ENCODE peak calls at places on chromosomes 13 and 19, in five cellular contexts. One of them, this sample, is unnamed.

GRCh38 chr13:101915333-101915732 is 462.9 kb downstream of the ITGBL1 start:
- DNase-seq in iris pigment epithelial cell: no peak
- DNase-seq in NCI-H1092 treated with DMSO at 0.1 percent for 48 hours: peak; percentile 98
- DNase-seq in lower leg skin: no peak
- DNase-seq in NCI-H510A: no peak
- DNase-seq in this sample: no peak

GRCh38 chr19:47418595-47419036 is 711 bp downstream of the MEIS3 start:
- DNase-seq in NCI-H1092 treated with DMSO at 0.1 percent for 48 hours: no peak
- DNase-seq in iris pigment epithelial cell: no peak
- DNase-seq in NCI-H510A: no peak
- DNase-seq in lower leg skin: no peak
- DNase-seq in this sample: no peak

GRCh38 chr19:48196321-48196761 is 25.9 kb downstream of the ZSWIM9 start:
- DNase-seq in NCI-H510A: no peak
- DNase-seq in iris pigment epithelial cell: no peak
- DNase-seq in lower leg skin: no peak
- DNase-seq in NCI-H1092 treated with DMSO at 0.1 percent for 48 hours: no peak
- DNase-seq in this sample: no peak

GRCh38 chr19:14089412-14089661 is 1.2 kb downstream of the SAMD1 start:
- DNase-seq in NCI-H1092 treated with DMSO at 0.1 percent for 48 hours: no peak
- DNase-seq in lower leg skin: no peak
- DNase-seq in iris pigment epithelial cell: peak; percentile 28
- DNase-seq in NCI-H510A: no peak
- DNase-seq in this sample: no peak

GRCh38 chr13:36965767-36966166 is 33.4 kb downstream of the ALG5 start:
- DNase-seq in NCI-H510A: no peak
- DNase-seq in iris pigment epithelial cell: peak; percentile 98
- DNase-seq in lower leg skin: no peak
- DNase-seq in NCI-H1092 treated with DMSO at 0.1 percent for 48 hours: no peak
- DNase-seq in this sample: peak; percentile 97

GRCh38 chr13:98930014-98930625 is 47.7 kb downstream of the DOCK9 start:
- DNase-seq in iris pigment epithelial cell: no peak
- DNase-seq in lower leg skin: no peak
- DNase-seq in NCI-H510A: peak; percentile 27
- DNase-seq in NCI-H1092 treated with DMSO at 0.1 percent for 48 hours: no peak
- DNase-seq in this sample: no peak

GRCh38 chr13:46342538-46342937 is 44.5 kb downstream of the RUBCNL start:
- DNase-seq in NCI-H1092 treated with DMSO at 0.1 percent for 48 hours: no peak
- DNase-seq in iris pigment epithelial cell: no peak
- DNase-seq in lower leg skin: no peak
- DNase-seq in NCI-H510A: no peak
- DNase-seq in this sample: no peak

GRCh38 chr19:18253130-18253529 is 21.1 kb downstream of the IQCN start:
- DNase-seq in iris pigment epithelial cell: no peak
- DNase-seq in NCI-H1092 treated with DMSO at 0.1 percent for 48 hours: no peak
- DNase-seq in NCI-H510A: no peak
- DNase-seq in lower leg skin: no peak
- DNase-seq in this sample: no peak

GRCh38 chr19:35545855-35546381 is 492 bp downstream of the TMEM147 start:
- DNase-seq in lower leg skin: no peak
- DNase-seq in NCI-H510A: peak; percentile 41
- DNase-seq in iris pigment epithelial cell: peak; percentile 17
- DNase-seq in NCI-H1092 treated with DMSO at 0.1 percent for 48 hours: no peak
- DNase-seq in this sample: peak; percentile 37

GRCh38 chr13:24273926-24274325 is 35.5 kb upstream of the C1QTNF9 start:
- DNase-seq in iris pigment epithelial cell: no peak
- DNase-seq in lower leg skin: no peak
- DNase-seq in NCI-H1092 treated with DMSO at 0.1 percent for 48 hours: no peak
- DNase-seq in NCI-H510A: no peak
- DNase-seq in this sample: no peak

GRCh38 chr13:107835339-107836018 is 379.9 kb downstream of the LIG4 start:
- DNase-seq in lower leg skin: no peak
- DNase-seq in NCI-H1092 treated with DMSO at 0.1 percent for 48 hours: no peak
- DNase-seq in iris pigment epithelial cell: peak; percentile 92
- DNase-seq in NCI-H510A: no peak
- DNase-seq in this sample: no peak

GRCh38 chr19:48085077-48085476 is 25.5 kb downstream of the PLA2G4C start:
- DNase-seq in iris pigment epithelial cell: no peak
- DNase-seq in NCI-H1092 treated with DMSO at 0.1 percent for 48 hours: no peak
- DNase-seq in NCI-H510A: no peak
- DNase-seq in lower leg skin: no peak
- DNase-seq in this sample: no peak